ENCODE peak calls at places on chromosome X, in ten cellular contexts. O, I, F, M, N, U, S, R, B and X are unnamed samples.

GRCh38 chrX:9207142-9207541 is 173.2 kb upstream of the FAM9B start:
- DNase-seq in S (no peak), O (no peak), M (no peak), N (peak; percentile 1), F (no peak), U (no peak), R (no peak), B (no peak), I (peak; percentile 27), X (no peak)

GRCh38 chrX:68665502-68665901 is 18.0 kb downstream of the STARD8 start:
- DNase-seq in U (no peak), I (no peak), B (no peak), R (peak; percentile 24), M (no peak), N (no peak), O (no peak), S (no peak), F (no peak), X (no peak)

GRCh38 chrX:35149517-35149916 is 206.9 kb downstream of the FAM47B start:
- DNase-seq in U (no peak), O (no peak), R (no peak), S (no peak), N (no peak), M (no peak), F (no peak), B (no peak), I (no peak), X (no peak)

GRCh38 chrX:20347486-20347885 is 80.8 kb upstream of the RPS6KA3 start:
- DNase-seq in R (no peak), M (peak; percentile 13), S (no peak), B (no peak), U (no peak), O (no peak), F (no peak), I (peak; percentile 75), N (peak; percentile 39), X (no peak)

GRCh38 chrX:16022580-16023170 is 100.7 kb upstream of the GRPR start:
- DNase-seq in N (peak; percentile 30), R (no peak), I (peak; percentile 22), O (no peak), S (no peak), M (peak; percentile 55), F (peak; percentile 69), B (no peak), U (no peak), X (no peak)

GRCh38 chrX:93660575-93660974 is 12.8 kb downstream of the NAP1L3 start:
- DNase-seq in I (no peak), B (no peak), N (no peak), U (no peak), F (no peak), S (no peak), O (no peak), R (no peak), M (no peak), X (no peak)

GRCh38 chrX:9858080-9858479 is 71.9 kb downstream of the SHROOM2 start:
- DNase-seq in O (no peak), F (no peak), M (no peak), S (no peak), I (peak; percentile 23), N (no peak), U (no peak), R (no peak), B (no peak), X (no peak)

GRCh38 chrX:123223409-123223808 is 39.3 kb downstream of the GRIA3 start:
- DNase-seq in S (no peak), U (no peak), M (no peak), N (no peak), R (no peak), I (no peak), F (no peak), O (no peak), B (no peak), X (no peak)

GRCh38 chrX:46561931-46562721 is 11.4 kb upstream of the CHST7 start:
- DNase-seq in R (no peak), M (no peak), F (peak; percentile 14), N (no peak), S (no peak), I (no peak), O (peak; percentile 22), B (no peak), U (no peak), X (no peak)

GRCh38 chrX:125266153-125266660 is 53.5 kb upstream of the TEX13C start:
- DNase-seq in M (no peak), O (no peak), R (no peak), N (no peak), I (no peak), F (no peak), S (no peak), B (no peak), U (no peak), X (no peak)

GRCh38 chrX:68681443-68681941 is 34.0 kb downstream of the STARD8 start:
- DNase-seq in I (peak; percentile 85), S (no peak), B (no peak), N (no peak), O (no peak), U (no peak), F (no peak), M (peak; percentile 41), R (no peak), X (no peak)

GRCh38 chrX:47483310-47484268 is 567 bp upstream of the ZNF41 start:
- DNase-seq in R (peak; percentile 21), U (peak; percentile 52), F (peak; percentile 25), M (peak; percentile 60), I (peak; percentile 54), N (peak; percentile 56), O (peak; percentile 34), S (peak; percentile 0), B (peak; percentile 7), X (no peak)

GRCh38 chrX:68696267-68696666 is 48.8 kb downstream of the STARD8 start:
- DNase-seq in B (no peak), S (no peak), F (no peak), R (no peak), M (no peak), N (no peak), I (no peak), U (no peak), O (no peak), X (no peak)

GRCh38 chrX:75746891-75747639 is 38.0 kb downstream of the MAGEE2 start:
- DNase-seq in F (peak; percentile 22), I (peak; percentile 24), N (peak; percentile 61), R (peak; percentile 42), B (peak; percentile 7), S (peak; percentile 26), U (peak; percentile 66), O (peak; percentile 24), M (peak; percentile 70), X (peak; percentile 4)

GRCh38 chrX:123422875-123423274 is 238.8 kb downstream of the GRIA3 start:
- DNase-seq in R (no peak), M (peak; percentile 60), I (peak; percentile 36), F (peak; percentile 53), U (peak; percentile 9), O (peak; percentile 17), N (peak; percentile 54), B (peak; percentile 5), S (no peak), X (no peak)

GRCh38 chrX:85114776-85115175 is 111.1 kb downstream of the APOOL start:
- DNase-seq in S (no peak), M (no peak), R (no peak), O (no peak), I (no peak), U (no peak), N (no peak), B (no peak), F (peak; percentile 6), X (no peak)

GRCh38 chrX:110847334-110847733 is 51.7 kb upstream of the CHRDL1 start:
- DNase-seq in U (peak; percentile 77), B (peak; percentile 75), N (peak; percentile 83), O (peak; percentile 24), S (peak; percentile 53), I (peak; percentile 66), F (peak; percentile 78), M (peak; percentile 55), R (no peak), X (no peak)

GRCh38 chrX:39777623-39778025 is 320.1 kb downstream of the BCOR start:
- DNase-seq in U (no peak), I (no peak), B (no peak), F (no peak), N (no peak), M (no peak), O (no peak), R (no peak), S (no peak), X (no peak)

GRCh38 chrX:105375816-105376215 is 155.3 kb upstream of the TEX13A start:
- DNase-seq in R (no peak), B (peak; percentile 5), F (no peak), I (peak; percentile 77), O (no peak), M (no peak), U (no peak), N (peak; percentile 24), S (no peak), X (no peak)

GRCh38 chrX:78957768-78958130 is 12.6 kb downstream of the P2RY10 start:
- DNase-seq in F (no peak), B (no peak), M (no peak), O (no peak), S (no peak), R (no peak), I (no peak), U (no peak), N (no peak), X (no peak)
- H3K9me3 ChIP-seq in F (no peaks in the 10 kb centered on the region), B (no peaks in the 10 kb centered on the region), M (no peaks in the 10 kb centered on the region), O (no peaks in the 10 kb centered on the region), S (peaks cover 5% of the 10 kb centered on the region), R (no peaks in the 10 kb centered on the region), I (no peaks in the 10 kb centered on the region), U (peaks cover 6% of the 10 kb centered on the region), N (peaks cover 5% of the 10 kb centered on the region), X (no peaks in the 10 kb centered on the region)

GRCh38 chrX:42951747-42952146 is 173.8 kb upstream of the PPP1R2C start:
- DNase-seq in R (no peak), N (no peak), M (no peak), F (no peak), B (no peak), O (no peak), I (no peak), U (no peak), S (no peak), X (no peak)
- H3K9me3 ChIP-seq in R (no peaks in the 10 kb centered on the region), N (no peaks in the 10 kb centered on the region), M (no peaks in the 10 kb centered on the region), F (no peaks in the 10 kb centered on the region), B (no peaks in the 10 kb centered on the region), O (no peaks in the 10 kb centered on the region), I (no peaks in the 10 kb centered on the region), U (no peaks in the 10 kb centered on the region), S (no peaks in the 10 kb centered on the region), X (no peaks in the 10 kb centered on the region)

GRCh38 chrX:25805744-25806143 is 332.4 kb upstream of the MAGEB18 start:
- DNase-seq in O (no peak), B (no peak), I (no peak), M (no peak), S (no peak), N (no peak), R (no peak), F (no peak), U (no peak), X (no peak)
- H3K9me3 ChIP-seq in O (no peaks in the 10 kb centered on the region), B (no peaks in the 10 kb centered on the region), I (no peaks in the 10 kb centered on the region), M (no peaks in the 10 kb centered on the region), S (no peaks in the 10 kb centered on the region), N (no peaks in the 10 kb centered on the region), R (no peaks in the 10 kb centered on the region), F (no peaks in the 10 kb centered on the region), U (peaks cover 4% of the 10 kb centered on the region), X (no peaks in the 10 kb centered on the region)

DNA sequence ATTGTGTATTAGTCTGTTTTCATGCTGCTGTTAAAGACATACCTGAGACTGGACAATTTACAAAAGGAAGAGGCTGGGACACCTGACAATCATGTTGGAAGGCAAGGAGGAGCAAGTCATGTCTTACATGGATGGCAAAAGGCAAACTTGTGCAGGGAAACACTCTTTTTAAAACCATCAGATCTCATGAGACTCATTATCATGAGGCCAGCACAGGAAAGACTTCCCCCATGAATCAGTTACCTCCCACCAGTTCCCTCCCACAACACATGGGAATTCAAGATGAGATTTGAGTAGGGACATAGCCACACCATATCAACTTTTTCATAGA is 11.2 kb downstream of the TENT5D start:
- DNase-seq in O (no peak), F (no peak), R (no peak), M (no peak), U (no peak), B (no peak), S (no peak), I (no peak), N (no peak), X (no peak)
- H3K9me3 ChIP-seq in O (no peaks in the 10 kb centered on the region), F (no peaks in the 10 kb centered on the region), R (no peaks in the 10 kb centered on the region), M (no peaks in the 10 kb centered on the region), U (peaks cover 8% of the 10 kb centered on the region), B (no peaks in the 10 kb centered on the region), S (no peaks in the 10 kb centered on the region), I (no peaks in the 10 kb centered on the region), N (peaks cover 13% of the 10 kb centered on the region), X (no peaks in the 10 kb centered on the region)